ENCODE peak calls at places on chromosomes 11 and 22, in six cellular contexts. X is BE2C; U is GM23338; S is upper lobe of right lung; W is AG09309; Q is naive thymus-derived CD4-positive, alpha-beta T cell. J is an unnamed sample.

GRCh38 chr22:24588370-24588755 is 4.5 kb downstream of the LRRC75B start:
- DNase-seq in S (no peak), U (no peak), Q (no peak), W (no peak), X (no peak), J (no peak)

GRCh38 chr11:59756845-59757244 is 1.7 kb downstream of the STX3 start:
- DNase-seq in U (peak), Q (no peak), W (no peak), X (no peak), S (no peak), J (no peak)

GRCh38 chr11:124172076-124172475 is 11.1 kb upstream of the OR10D3 start:
- DNase-seq in W (no peak), S (no peak), Q (no peak), U (no peak), X (no peak), J (no peak)

GRCh38 chr11:109853156-109853776 is 239.9 kb upstream of the ZC3H12C start:
- DNase-seq in U (peak), W (peak), Q (no peak), X (peak), S (no peak), J (peak)

GRCh38 chr11:77183421-77183984 is 55.5 kb downstream of the MYO7A start:
- DNase-seq in U (no peak), S (no peak), W (no peak), Q (no peak), X (no peak), J (no peak)

GRCh38 chr11:20154381-20154780 is 5.9 kb downstream of the DBX1 start:
- DNase-seq in X (no peak), W (peak), Q (no peak), U (peak), S (no peak), J (no peak)

GRCh38 chr11:128116447-128117240 is 470.7 kb downstream of the ETS1 start:
- DNase-seq in U (no peak), X (no peak), W (no peak), Q (no peak), S (no peak), J (no peak)

GRCh38 chr11:95093548-95093947 is 3.9 kb downstream of the ENDOD1 start:
- DNase-seq in X (no peak), Q (no peak), W (no peak), U (no peak), S (no peak), J (no peak)

GRCh38 chr11:58576792-58577440 is 1.3 kb upstream of the LPXN start:
- DNase-seq in U (no peak), W (no peak), X (no peak), Q (no peak), S (no peak), J (no peak)

GRCh38 chr11:12599408-12600143 is 74.6 kb upstream of the TEAD1 start:
- DNase-seq in U (peak), Q (no peak), S (peak), X (peak), W (no peak), J (no peak)

GRCh38 chr22:47154621-47155081 is 392.2 kb downstream of the TBC1D22A start:
- DNase-seq in X (peak), U (no peak), Q (no peak), S (no peak), W (peak), J (no peak)

GRCh38 chr11:128497057-128497957 is 90.1 kb downstream of the ETS1 start:
- DNase-seq in Q (no peak), S (no peak), U (no peak), X (no peak), W (peak), J (no peak)

GRCh38 chr22:38335077-38335476 is 17.8 kb upstream of the CSNK1E start:
- DNase-seq in X (no peak), U (no peak), Q (no peak), W (no peak), S (no peak), J (no peak)

GRCh38 chr22:38338772-38339379 is 21.6 kb upstream of the CSNK1E start:
- DNase-seq in U (no peak), W (no peak), S (peak), X (peak), Q (no peak), J (no peak)

DNA sequence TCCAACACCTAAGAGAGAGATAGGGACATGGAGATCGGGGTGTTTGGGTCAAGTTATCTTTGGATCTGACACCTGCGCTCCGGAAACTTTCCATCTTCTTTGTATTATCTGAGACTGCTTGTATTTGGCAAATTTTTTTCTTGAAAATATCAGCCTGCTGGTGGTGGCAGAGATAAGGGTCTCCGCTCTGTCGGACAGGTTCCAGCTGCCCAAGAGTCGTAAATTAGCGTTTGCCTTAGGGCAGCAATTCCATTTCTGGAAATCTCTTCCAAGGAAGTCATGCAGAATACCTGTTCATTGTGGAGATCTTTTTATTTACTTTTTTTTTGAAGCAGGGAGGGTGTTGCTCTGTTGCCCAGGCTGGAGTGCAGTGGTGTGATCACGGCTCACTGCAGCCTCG is 19.5 kb upstream of the CSNK1E start:
- DNase-seq in Q (no peak), X (peak), U (no peak), W (no peak), S (no peak), J (no peak)
- H3K4me3 ChIP-seq in Q (peak), X (peak), U (peak), W (peak), S (peak), J (peak)

GRCh38 chr11:392102-392777 is 1.8 kb upstream of the PKP3 start:
- DNase-seq in W (no peak), S (no peak), Q (no peak), U (no peak), X (no peak), J (no peak)

GRCh38 chr11:394034-394857 is at the start of gene PKP3:
- DNase-seq in W (no peak), U (peak), Q (no peak), S (peak), X (no peak), J (no peak)

GRCh38 chr11:390175-390574 is 3.8 kb upstream of the PKP3 start:
- DNase-seq in W (no peak), S (no peak), X (no peak), U (peak), Q (no peak), J (no peak)

GRCh38 chr11:393219-394033 is 583 bp upstream of the PKP3 start:
- DNase-seq in U (no peak), X (no peak), Q (no peak), S (no peak), W (peak), J (no peak)

DNA sequence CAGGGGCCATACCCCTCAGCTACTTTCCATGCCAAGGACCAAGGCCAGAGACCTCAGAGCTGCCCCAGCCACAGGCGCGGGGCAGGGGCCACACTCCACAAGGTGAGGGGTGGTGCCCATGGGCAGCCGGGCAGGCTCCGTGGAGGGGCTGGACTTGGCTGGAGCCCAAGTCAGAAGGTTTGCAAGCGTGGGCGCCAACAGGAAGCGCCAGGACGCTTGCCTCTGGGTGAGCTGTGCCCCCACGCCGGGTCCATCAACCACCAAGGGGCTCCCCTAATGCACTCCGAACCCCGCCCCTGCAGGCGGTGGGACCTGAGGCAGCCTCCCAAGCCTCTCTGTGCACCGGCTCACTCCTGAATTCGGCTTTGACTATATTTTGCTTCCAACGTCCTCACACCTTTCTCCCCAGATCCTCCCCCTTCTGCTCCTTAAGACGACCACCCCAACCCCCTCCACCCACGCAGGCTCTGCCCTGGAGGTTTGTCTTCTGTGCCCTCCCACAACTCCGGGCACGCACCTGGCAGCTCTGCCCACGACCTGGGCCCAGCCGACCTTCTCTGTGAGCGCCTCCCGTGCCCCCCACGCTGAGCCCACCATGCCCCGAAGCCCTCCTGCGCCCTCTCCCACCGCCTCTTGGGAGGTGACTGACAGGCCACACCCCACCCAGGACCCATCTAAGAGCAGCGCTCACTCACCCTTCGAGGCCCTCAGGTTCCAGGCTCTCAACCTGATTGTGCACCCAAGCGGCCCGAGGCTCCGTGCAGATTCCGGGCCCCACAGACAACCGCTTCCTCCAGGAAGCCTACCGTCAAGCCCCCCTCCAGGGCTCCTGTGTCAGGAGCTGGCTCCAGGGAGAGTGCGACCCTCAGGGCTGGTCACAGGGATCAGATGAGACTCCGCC is 2.6 kb upstream of the PKP3 start:
- DNase-seq in Q (no peak), U (no peak), S (no peak), W (no peak), X (no peak), J (no peak)
- H3K4me3 ChIP-seq in Q (no peak), U (no peak), S (no peak), W (no peak), X (no peak), J (no peak)

GRCh38 chr11:28049338-28050216 is 58.4 kb downstream of the KIF18A start:
- DNase-seq in S (no peak), U (no peak), X (no peak), W (no peak), Q (no peak), J (no peak)
- H3K4me3 ChIP-seq in S (no peak), U (no peak), X (no peak), W (no peak), Q (no peak), J (no peak)

GRCh38 chr11:61717286-61718033 is 35.0 kb upstream of the MYRF start:
- DNase-seq in U (no peak), Q (no peak), S (no peak), W (no peak), X (no peak), J (no peak)

GRCh38 chr11:61720597-61720996 is 31.8 kb upstream of the MYRF start:
- DNase-seq in Q (no peak), U (no peak), S (no peak), W (no peak), X (no peak), J (no peak)

GRCh38 chr11:61718046-61718531 is 34.3 kb upstream of the MYRF start:
- DNase-seq in Q (no peak), U (no peak), W (no peak), X (no peak), S (no peak), J (no peak)

GRCh38 chr11:61719968-61720367 is 32.5 kb upstream of the MYRF start:
- DNase-seq in W (no peak), Q (no peak), S (no peak), X (no peak), U (no peak), J (no peak)

GRCh38 chr11:61718613-61719302 is 33.7 kb upstream of the MYRF start:
- DNase-seq in X (peak), Q (no peak), W (no peak), U (peak), S (no peak), J (no peak)
- H3K4me3 ChIP-seq in X (peak), Q (no peak), W (peak), U (peak), S (peak), J (no peak)

DNA sequence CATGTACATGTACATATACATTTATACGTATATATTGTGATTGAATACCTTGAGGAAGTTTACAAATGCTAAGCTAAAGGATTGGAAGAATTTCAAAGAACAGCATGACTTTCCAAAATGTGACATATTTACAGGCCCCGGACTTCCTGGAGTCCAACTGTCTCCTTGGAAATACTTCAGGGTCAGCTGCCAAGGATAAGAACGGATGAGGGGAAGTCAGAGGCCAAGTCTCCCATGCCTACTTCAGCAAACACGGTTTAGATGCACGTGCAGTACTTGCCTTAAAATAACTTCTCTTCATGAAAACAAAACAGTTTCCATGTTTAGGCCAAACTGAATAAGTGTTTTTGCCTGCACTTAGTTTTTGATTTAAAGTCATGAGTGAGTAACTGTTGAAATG is 213.6 kb downstream of the DYNC2H1 start:
- DNase-seq in X (no peak), W (no peak), Q (no peak), U (no peak), S (no peak), J (no peak)
- H3K4me3 ChIP-seq in X (no peak), W (no peak), Q (no peak), U (no peak), S (no peak), J (no peak)

GRCh38 chr11:71135112-71135511 is 117.3 kb downstream of the SHANK2 start:
- DNase-seq in U (no peak), W (no peak), Q (no peak), X (no peak), S (peak), J (no peak)
- H3K4me3 ChIP-seq in U (no peak), W (no peak), Q (no peak), X (no peak), S (no peak), J (no peak)

DNA sequence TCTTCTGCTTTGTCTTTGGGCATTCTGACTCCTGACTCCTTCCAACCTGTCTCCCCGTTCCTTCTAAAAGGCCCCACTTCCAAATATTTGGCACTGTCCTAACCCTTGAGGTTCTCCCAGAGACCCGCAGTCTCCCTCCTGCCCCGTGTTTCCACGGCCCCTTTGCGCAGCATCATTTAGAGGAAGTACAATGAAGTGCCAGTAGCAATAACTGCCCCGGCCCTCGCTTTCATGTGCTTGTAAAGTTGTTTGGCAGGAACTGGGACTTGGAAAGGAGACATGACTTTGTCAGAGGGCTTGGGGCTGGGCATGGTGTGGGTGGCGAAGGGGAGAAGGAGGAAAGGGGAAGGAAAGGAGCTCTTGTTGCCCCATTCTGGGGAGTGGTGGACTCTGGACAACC is 2.6 kb downstream of the CD44 start:
- DNase-seq in Q (no peak), W (no peak), U (no peak), S (peak), X (no peak), J (no peak)
- H3K4me3 ChIP-seq in Q (peak), W (peak), U (no peak), S (peak), X (no peak), J (no peak)

GRCh38 chr11:61158691-61159381 is 2.4 kb downstream of the VPS37C start:
- DNase-seq in X (no peak), S (no peak), Q (no peak), U (no peak), W (peak), J (no peak)

GRCh38 chr11:61157743-61158142 is 3.5 kb downstream of the VPS37C start:
- DNase-seq in W (no peak), Q (no peak), X (no peak), U (peak), S (no peak), J (no peak)

GRCh38 chr11:61162092-61162935 is 1.1 kb upstream of the VPS37C start:
- DNase-seq in X (no peak), W (no peak), Q (peak), U (peak), S (no peak), J (no peak)

GRCh38 chr11:61161190-61162091 is at the start of gene VPS37C:
- DNase-seq in Q (peak), U (peak), W (peak), S (peak), X (peak), J (peak)

GRCh38 chr11:61160487-61161189 is 588 bp downstream of the VPS37C start:
- DNase-seq in Q (no peak), X (no peak), W (no peak), U (no peak), S (no peak), J (no peak)
- H3K4me3 ChIP-seq in Q (peak), X (peak), W (peak), U (peak), S (peak), J (peak)

DNA sequence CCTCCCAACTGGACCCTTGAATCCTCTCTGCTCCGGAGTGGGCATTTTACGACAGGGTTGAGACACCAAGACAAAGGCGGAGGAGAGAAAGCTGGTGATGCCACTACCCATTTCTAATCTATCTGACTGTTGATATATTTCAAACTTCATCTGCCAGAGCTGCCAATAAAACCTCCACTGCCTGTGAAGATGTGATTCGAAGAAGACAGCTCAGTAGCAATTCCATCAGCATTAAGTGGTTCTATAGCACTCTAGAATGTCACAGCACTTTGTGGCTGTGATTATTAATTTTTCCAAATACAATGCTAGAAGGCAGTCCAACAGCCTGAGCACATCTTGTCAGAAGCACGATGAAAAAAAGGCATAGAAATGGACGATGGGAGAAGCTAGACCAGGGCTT is 282.8 kb downstream of the OPCML start:
- DNase-seq in S (no peak), W (no peak), X (no peak), U (no peak), Q (no peak), J (no peak)
- H3K4me3 ChIP-seq in S (no peak), W (no peak), X (no peak), U (no peak), Q (no peak), J (no peak)

J was measured in Jurkat, Clone E6-1.